ENCODE peak calls at places on chromosomes 2 and 18, in seven cellular contexts. Y is hepatic stellate cell; H is activated T-cell treated with anti-CD3 and anti-CD28 coated beads, Interleukin-2, amount 50 U/mL, for 72 hours; P is LoVo; A is A673; J is activated T-helper 1 cell treated with Interleukin-2 at 50 U/mL for 16 hours; V is natural killer cell. C is an unnamed sample.

GRCh38 chr18:32372381-32373061 is 98.2 kb downstream of the GAREM1 start:
- DNase-seq in Y (no peak), H (no peak), P (peak), A (no peak), J (no peak), V (no peak), C (no peak)

GRCh38 chr2:60861736-60862135 is 19.6 kb upstream of the REL start:
- DNase-seq in Y (no peak), H (no peak), P (no peak), A (no peak), J (no peak), V (no peak), C (no peak)

GRCh38 chr2:8479298-8479697 is 202.6 kb upstream of the ID2 start:
- DNase-seq in Y (no peak), H (no peak), P (peak), A (no peak), J (no peak), V (no peak), C (no peak)

GRCh38 chr2:179936654-179937053 is 70.4 kb downstream of the CWC22 start:
- DNase-seq in Y (no peak), H (peak), P (peak), A (peak), J (no peak), V (no peak), C (no peak)

GRCh38 chr2:15984367-15985255 is 44.3 kb downstream of the MYCN start:
- DNase-seq in Y (no peak), H (no peak), P (no peak), A (no peak), J (no peak), V (no peak), C (no peak)

GRCh38 chr18:24273596-24273995 is 124.0 kb downstream of the OSBPL1A start:
- DNase-seq in Y (no peak), H (no peak), P (peak), A (no peak), J (no peak), V (no peak), C (no peak)

GRCh38 chr2:113217455-113218282 is 43.9 kb downstream of the PSD4 start:
- DNase-seq in Y (no peak), H (no peak), P (peak), A (peak), J (no peak), V (no peak), C (peak)

GRCh38 chr2:240250150-240250984 is 109.9 kb upstream of the OTOS start:
- DNase-seq in Y (no peak), H (no peak), P (no peak), A (no peak), J (no peak), V (no peak), C (no peak)